ENCODE peak calls at places on chromosomes 7 and 10, in seven cellular contexts. O is amniotic stem cell; I is foreskin fibroblast; T is anterior cingulate cortex; J is stimulated activated CD8-positive, alpha-beta memory T cell treated with anti-CD3 and anti-CD28 coated beads, Interleukin-15, amount 100 ng/mL, for 24 hours; U is choroid plexus epithelial cell; H is H4. X is an unnamed sample.

GRCh38 chr10:101834341-101834740 is 9.3 kb downstream of the KCNIP2 start:
- DNase-seq in I (no peak), T (no peak), U (no peak), J (no peak), O (no peak), H (no peak), X (no peak)

GRCh38 chr10:124660404-124661125 is 83.6 kb downstream of the FAM53B start:
- DNase-seq in U (no peak), J (no peak), O (no peak), I (no peak), H (no peak), T (no peak), X (no peak)

GRCh38 chr10:29257106-29257783 is 31.6 kb upstream of the LYZL1 start:
- DNase-seq in T (no peak), U (peak; percentile 99), H (peak; percentile 82), I (peak; percentile 91), J (no peak), O (peak; percentile 52), X (peak; percentile 24)

GRCh38 chr10:34254596-34254995 is 560.5 kb downstream of the PARD3 start:
- DNase-seq in I (peak; percentile 46), J (no peak), T (no peak), H (peak; percentile 28), O (no peak), U (peak; percentile 74), X (no peak)

GRCh38 chr7:152909280-152909679 is 149.7 kb downstream of the ACTR3B start:
- DNase-seq in U (no peak), I (no peak), T (no peak), J (no peak), H (no peak), O (no peak), X (no peak)

GRCh38 chr7:17506090-17506489 is 207.6 kb downstream of the AHR start:
- DNase-seq in H (no peak), J (no peak), O (no peak), U (peak; percentile 74), T (no peak), I (no peak), X (no peak)

GRCh38 chr7:147376152-147376551 is 1214.4 kb upstream of the C7orf33 start:
- DNase-seq in J (no peak), U (no peak), I (no peak), H (no peak), O (no peak), T (no peak), X (no peak)

GRCh38 chr7:44449531-44449930 is 40.9 kb downstream of the NUDCD3 start:
- DNase-seq in I (peak; percentile 27), O (no peak), T (no peak), J (no peak), U (peak; percentile 16), H (no peak), X (no peak)

GRCh38 chr10:70918851-70919530 is 30.6 kb upstream of the PCBD1 start:
- DNase-seq in I (no peak), T (no peak), O (no peak), H (no peak), U (peak; percentile 5), J (no peak), X (no peak)

GRCh38 chr7:134660242-134660785 is 13.7 kb downstream of the BPGM start:
- DNase-seq in H (no peak), T (no peak), U (no peak), O (no peak), I (no peak), J (no peak), X (no peak)

GRCh38 chr7:126659124-126659523 is 593.6 kb downstream of the GRM8 start:
- DNase-seq in O (no peak), T (no peak), H (no peak), I (no peak), J (no peak), U (no peak), X (no peak)

GRCh38 chr7:73829921-73830617 is 727 bp upstream of the CLDN4 start:
- DNase-seq in T (no peak), I (no peak), H (no peak), U (no peak), J (no peak), O (no peak), X (no peak)

GRCh38 chr10:77410523-77410922 is 227.1 kb downstream of the KCNMA1 start:
- DNase-seq in H (no peak), J (no peak), T (no peak), I (no peak), O (no peak), U (no peak), X (no peak)

GRCh38 chr7:47418910-47419309 is 163.0 kb downstream of the TNS3 start:
- DNase-seq in H (no peak), I (peak; percentile 71), T (no peak), U (peak; percentile 75), J (no peak), O (no peak), X (no peak)

GRCh38 chr10:75462865-75463264 is 31.4 kb downstream of the LRMDA start:
- DNase-seq in U (no peak), T (no peak), O (no peak), H (no peak), J (no peak), I (no peak), X (no peak)

GRCh38 chr7:30166155-30166840 is 31.5 kb downstream of the MTURN start:
- DNase-seq in I (no peak), T (no peak), U (no peak), H (no peak), O (no peak), J (no peak), X (no peak)